ENCODE peak calls at places on chromosomes 13 and 19, in four cellular contexts. G is IMR-90, S is adipocyte, N is fibroblast of lung. B is an unnamed sample.

GRCh38 chr13:43408274-43408673 is 378.5 kb downstream of the ENOX1 start:
- DNase-seq in G (no peak), N (no peak), S (no peak), B (no peak)

GRCh38 chr13:30395192-30396158 is 26.8 kb upstream of the UBE2L5 start:
- DNase-seq in G (peak), S (peak), N (peak), B (peak)

GRCh38 chr13:49435992-49436391 is 7.9 kb downstream of the CAB39L start:
- DNase-seq in G (peak), N (peak), S (peak), B (no peak)

GRCh38 chr13:32378012-32378411 is 49.9 kb downstream of the N4BP2L1 start:
- DNase-seq in G (no peak), N (peak), S (no peak), B (no peak)

GRCh38 chr13:46893221-46893620 is 3.6 kb downstream of the HTR2A start:
- DNase-seq in N (no peak), S (no peak), G (no peak), B (no peak)

GRCh38 chr13:51759240-51759639 is 44.7 kb downstream of the DHRS12 start:
- DNase-seq in S (peak), N (peak), G (peak), B (no peak)

GRCh38 chr13:35283856-35284255 is 192.6 kb downstream of the MAB21L1 start:
- DNase-seq in N (peak), S (no peak), G (no peak), B (no peak)

GRCh38 chr19:32642771-32643170 is 32.2 kb downstream of the ANKRD27 start:
- DNase-seq in G (no peak), S (no peak), N (no peak), B (no peak)

GRCh38 chr13:23915308-23915707 is 18.0 kb upstream of the C1QTNF9B start:
- DNase-seq in S (no peak), G (no peak), N (no peak), B (no peak)

GRCh38 chr13:63910406-63910957 is 2494.8 kb upstream of the PCDH20 start:
- DNase-seq in G (peak), N (peak), S (no peak), B (peak)

GRCh38 chr19:33392341-33393285 is 19.1 kb downstream of the CEBPG start:
- DNase-seq in S (no peak), G (no peak), N (no peak), B (no peak)

GRCh38 chr13:62512194-62513141 is 1096.8 kb upstream of the PCDH20 start:
- DNase-seq in N (peak), S (peak), G (peak), B (peak)

GRCh38 chr13:26716984-26717383 is 43.6 kb downstream of the GPR12 start:
- DNase-seq in N (no peak), S (no peak), G (no peak), B (no peak)

DNA sequence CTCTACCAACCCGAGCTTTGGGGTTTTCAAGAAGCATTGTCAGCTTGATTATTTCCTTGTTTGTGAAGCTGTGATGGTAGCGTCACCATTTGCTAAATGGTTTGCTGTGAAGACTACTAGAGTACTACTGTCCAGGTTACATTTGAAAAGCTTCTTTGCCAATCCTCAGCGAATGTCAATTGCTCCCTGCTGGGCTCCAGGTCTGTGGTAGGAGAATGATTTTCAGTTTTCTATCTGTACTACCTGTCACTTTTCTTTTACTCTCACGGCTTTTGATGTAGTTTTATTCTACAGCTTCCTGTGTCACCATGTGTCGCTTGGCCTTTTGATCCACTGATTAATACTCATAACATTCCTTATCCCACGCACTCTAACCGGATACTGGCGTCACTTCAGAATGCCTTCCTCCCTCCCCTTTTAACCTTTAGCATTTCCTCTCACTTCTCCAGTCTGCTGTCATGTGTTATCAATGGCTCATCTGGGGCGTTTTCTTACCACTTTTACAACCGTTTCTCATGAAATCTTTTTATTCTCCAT is 7.5 kb upstream of the GPR183 start:
- DNase-seq in S (no peak), G (peak), N (no peak), B (no peak)
- H3K9ac ChIP-seq in S (no peak), G (no peak), N (no peak), B (no peak)

GRCh38 chr19:27962260-27962659 is 1250.7 kb downstream of the UQCRFS1 start:
- DNase-seq in G (no peak), S (no peak), N (no peak), B (no peak)
- H3K9ac ChIP-seq in G (no peak), S (no peak), N (no peak), B (no peak)

DNA sequence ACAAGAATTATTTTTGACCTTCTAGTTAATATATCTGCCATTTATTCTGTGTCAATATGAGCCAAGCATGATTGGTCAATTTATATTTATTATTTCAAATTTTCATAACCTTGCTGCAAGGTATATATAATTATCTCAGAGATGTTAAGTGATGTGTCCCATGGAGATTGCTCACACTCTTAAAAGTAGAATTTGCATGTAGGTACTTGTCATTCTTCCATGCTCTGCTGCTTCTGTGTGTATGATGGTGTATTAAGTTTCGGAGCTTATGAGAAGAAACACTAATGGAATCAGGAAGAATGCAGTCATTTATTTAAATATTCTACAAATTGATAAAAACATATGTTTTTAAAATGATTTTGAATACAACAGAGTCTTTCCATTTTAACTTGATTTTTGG is 586.8 kb upstream of the MIR17HG start:
- DNase-seq in S (no peak), N (no peak), G (no peak), B (no peak)
- H3K9ac ChIP-seq in S (no peak), N (no peak), G (no peak), B (no peak)

GRCh38 chr19:3968556-3969434 is 2.1 kb downstream of the DAPK3 start:
- DNase-seq in S (peak), G (peak), N (peak), B (peak)
- H3K9ac ChIP-seq in S (peak), G (peak), N (peak), B (no peak)

GRCh38 chr19:17078920-17079709 is 3.5 kb downstream of the MYO9B start:
- DNase-seq in S (no peak), G (peak), N (no peak), B (no peak)

GRCh38 chr19:17081672-17082630 is 6.4 kb downstream of the MYO9B start:
- DNase-seq in S (no peak), G (no peak), N (no peak), B (no peak)

GRCh38 chr19:17080441-17080803 is 4.8 kb downstream of the MYO9B start:
- DNase-seq in S (no peak), G (no peak), N (no peak), B (no peak)

GRCh38 chr19:17078038-17078919 is 2.7 kb downstream of the MYO9B start:
- DNase-seq in G (no peak), N (no peak), S (no peak), B (no peak)

GRCh38 chr19:17079710-17080440 is 4.3 kb downstream of the MYO9B start:
- DNase-seq in S (peak), N (peak), G (peak), B (no peak)
- H3K9ac ChIP-seq in S (peak), N (peak), G (peak), B (no peak)

DNA sequence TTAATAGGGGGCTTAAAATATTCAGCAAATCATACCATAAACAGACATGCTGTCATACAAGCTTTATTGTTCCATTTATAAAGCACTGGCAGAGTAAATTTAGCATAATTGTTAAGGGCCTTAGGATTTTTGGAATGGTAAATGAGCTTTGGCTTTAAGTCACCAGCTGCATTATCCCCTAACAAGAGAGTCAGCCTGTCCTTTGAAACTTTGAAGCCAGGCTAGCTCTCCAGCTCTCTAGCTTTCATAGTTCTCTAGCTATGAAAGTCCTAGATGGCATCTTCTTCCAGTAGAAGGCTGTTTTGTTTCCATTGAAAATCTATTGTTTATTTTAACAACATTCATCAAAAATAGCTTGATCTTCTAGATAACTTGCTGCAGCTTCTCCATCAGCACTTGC is 420.8 kb upstream of the GPC6 start:
- DNase-seq in S (no peak), G (no peak), N (no peak), B (no peak)
- H3K9ac ChIP-seq in S (peak), G (no peak), N (no peak), B (no peak)

B was measured in H9.